ENCODE peak calls at places on chromosomes 5 and 9, in four cellular contexts. V is fibroblast of lung, K is cardiac fibroblast, L is lung. S is an unnamed sample.
A peak's percentile ranks its signal among the peaks of the same experiment; 100 is the strongest.

GRCh38 chr5:138179277-138179857 is 455 bp downstream of the KIF20A start:
- DNase-seq in V (peak; percentile 4), K (no peak), L (no peak), S (no peak)

GRCh38 chr9:110142868-110143866 is 64.8 kb downstream of the C9orf152 start:
- DNase-seq in V (no peak), K (peak; percentile 55), L (no peak), S (peak; percentile 43)

GRCh38 chr9:81430727-81431126 is 258.6 kb downstream of the TLE1 start:
- DNase-seq in V (peak; percentile 67), K (no peak), L (no peak), S (peak; percentile 13)

GRCh38 chr5:76766746-76767145 is 50.8 kb downstream of the F2R start:
- DNase-seq in V (peak; percentile 63), K (peak; percentile 15), L (no peak), S (peak; percentile 28)

GRCh38 chr5:33370135-33370472 is 70.7 kb upstream of the TARS1 start:
- DNase-seq in V (peak; percentile 98), K (peak; percentile 92), L (no peak), S (peak; percentile 95)

GRCh38 chr9:37126214-37126788 is 5.9 kb downstream of the ZCCHC7 start:
- DNase-seq in V (peak; percentile 6), K (no peak), L (no peak), S (no peak)

GRCh38 chr5:135589152-135589551 is 10.4 kb upstream of the CXCL14 start:
- DNase-seq in V (no peak), K (no peak), L (no peak), S (no peak)

GRCh38 chr9:134611046-134611445 is 30.6 kb upstream of the COL5A1 start:
- DNase-seq in V (no peak), K (no peak), L (no peak), S (no peak)

GRCh38 chr9:136011703-136012496 is 50.7 kb upstream of the UBAC1 start:
- DNase-seq in V (peak; percentile 65), K (peak; percentile 97), L (peak; percentile 63), S (peak; percentile 93)

GRCh38 chr5:113017891-113018635 is 41.5 kb downstream of the DCP2 start:
- DNase-seq in V (peak; percentile 92), K (no peak), L (no peak), S (peak; percentile 77)

GRCh38 chr5:94361832-94362754 is 256.3 kb downstream of the KIAA0825 start:
- DNase-seq in V (no peak), K (no peak), L (no peak), S (no peak)

GRCh38 chr5:94362857-94363256 is 255.5 kb downstream of the KIAA0825 start:
- DNase-seq in V (no peak), K (no peak), L (no peak), S (no peak)

GRCh38 chr5:94361161-94361560 is 257.2 kb downstream of the KIAA0825 start:
- DNase-seq in V (no peak), K (no peak), L (no peak), S (peak; percentile 2)

GRCh38 chr5:94360382-94360781 is 258.0 kb downstream of the KIAA0825 start:
- DNase-seq in V (no peak), K (no peak), L (no peak), S (no peak)

GRCh38 chr5:94359880-94360279 is 258.5 kb downstream of the KIAA0825 start:
- DNase-seq in V (no peak), K (no peak), L (no peak), S (no peak)
- H3K4me3 ChIP-seq in V (no peak overlapping the region), K (no peak overlapping the region), L (no peak overlapping the region), S (no peak overlapping the region)

DNA sequence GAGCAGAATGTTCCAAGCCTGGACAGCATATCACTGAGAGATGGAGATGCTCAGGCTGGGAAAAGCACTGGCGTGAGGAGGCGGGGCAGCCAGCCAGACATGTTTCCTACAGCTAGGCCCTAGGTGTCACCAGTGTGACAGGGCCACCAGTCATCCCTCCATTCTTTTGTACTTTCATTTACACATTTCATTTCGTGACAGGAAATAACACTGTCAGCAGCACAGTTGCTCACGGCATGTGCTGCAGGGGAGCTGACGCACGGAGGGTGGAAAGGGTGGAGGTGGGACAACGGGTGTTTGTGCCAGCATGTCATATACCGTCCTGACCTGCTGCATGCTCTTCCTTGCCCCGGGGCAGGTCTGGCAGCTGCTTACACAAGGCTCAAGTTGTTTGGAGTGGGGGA is 14.8 kb upstream of the CEMIP2 start:
- DNase-seq in V (no peak), K (no peak), L (no peak), S (no peak)
- TF ChIP-seq CTCF in V (no peak), K (no peak), L (no peak), S (no peak)

GRCh38 chr5:132227235-132227484 is 493 bp downstream of the P4HA2 start:
- DNase-seq in V (no peak), K (no peak), L (no peak), S (no peak)
- H3K4me3 ChIP-seq in V (peak overlapping the region; percentile 82), K (peak overlapping the region; percentile 76), L (peak overlapping the region; percentile 56), S (peak overlapping the region; percentile 74)

GRCh38 chr5:41625571-41625970 is 115.2 kb upstream of the PLCXD3 start:
- DNase-seq in V (no peak), K (no peak), L (no peak), S (no peak)

GRCh38 chr5:41629897-41630296 is 119.5 kb upstream of the PLCXD3 start:
- DNase-seq in V (no peak), K (no peak), L (no peak), S (no peak)
- TF ChIP-seq CTCF in V (no peak), K (no peak), L (no peak), S (no peak)

DNA sequence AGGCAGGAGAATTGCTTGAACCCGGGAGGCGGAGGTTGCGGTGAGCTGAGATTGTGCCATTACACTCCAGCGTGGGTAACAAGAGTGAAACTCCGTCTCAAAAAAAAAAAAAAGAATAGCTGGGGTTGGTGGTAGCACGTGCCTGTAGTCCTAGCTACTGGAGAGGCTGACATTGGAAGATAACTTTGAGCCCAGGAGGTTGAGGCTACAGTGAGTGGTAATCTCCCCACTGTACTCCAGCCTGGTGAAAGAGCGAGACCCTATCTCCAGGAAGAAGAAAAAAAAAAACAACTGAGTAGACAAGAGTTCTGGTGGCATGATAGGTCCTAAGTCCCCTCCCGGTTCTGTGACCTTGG is 26.3 kb downstream of the GOLGA2 start:
- DNase-seq in V (no peak), K (no peak), L (no peak), S (no peak)
- H3K4me3 ChIP-seq in V (no peak overlapping the region), K (no peak overlapping the region), L (no peak overlapping the region), S (no peak overlapping the region)

GRCh38 chr5:114346171-114346570 is 15.7 kb upstream of the KCNN2 start:
- DNase-seq in V (no peak), K (no peak), L (no peak), S (no peak)
- TF ChIP-seq CTCF in V (no peak), K (no peak), L (no peak), S (no peak)

DNA sequence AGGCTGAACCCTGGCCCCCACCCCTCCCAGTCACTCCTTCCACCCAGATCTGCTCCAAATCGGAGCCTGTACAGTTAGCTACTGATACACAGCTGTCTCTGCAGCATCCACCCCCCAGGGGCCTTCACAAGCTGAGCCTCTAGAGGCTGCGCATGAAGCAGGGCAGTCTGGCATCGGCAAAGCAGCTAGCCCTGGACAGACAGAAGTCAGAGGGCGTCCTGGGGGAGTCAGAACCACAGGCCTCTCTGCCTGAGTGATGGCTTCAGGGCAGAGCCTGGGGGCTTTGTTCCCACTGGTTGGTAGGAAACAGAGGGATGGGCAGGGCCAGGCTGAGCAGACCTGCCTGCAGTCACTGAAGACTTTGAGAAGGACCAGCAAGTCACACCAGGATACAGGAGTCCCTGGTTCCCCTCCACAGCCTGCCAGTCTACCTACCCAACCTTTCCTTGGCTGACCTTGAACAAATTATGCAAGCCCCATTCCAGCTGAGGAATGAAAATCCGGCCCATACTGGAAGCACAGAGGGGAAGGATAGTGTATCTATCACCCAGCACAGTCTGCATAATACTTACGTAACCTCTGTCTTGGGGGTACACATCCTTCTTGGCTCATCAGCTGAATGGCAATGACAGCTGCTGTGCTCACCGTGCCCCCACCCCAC is 8.7 kb downstream of the VDAC1 start:
- DNase-seq in V (no peak), K (no peak), L (no peak), S (peak; percentile 35)
- H3K4me3 ChIP-seq in V (no peak overlapping the region), K (no peak overlapping the region), L (no peak overlapping the region), S (no peak overlapping the region)